ENCODE peak calls at places on chromosomes 3 and 15, in four cellular contexts. One of them, this sample, is unnamed.

GRCh38 chr3:56422316-56422715 is 46.0 kb downstream of the ERC2 start:
- DNase-seq in K562: no peak
- DNase-seq in GM12891: no peak
- DNase-seq in GM12878: no peak
- DNase-seq in this sample: no peak

GRCh38 chr15:78047631-78048409 is 29.7 kb downstream of the TBC1D2B start:
- DNase-seq in K562: no peak
- DNase-seq in GM12891: no peak
- DNase-seq in GM12878: no peak
- DNase-seq in this sample: peak; percentile 96

GRCh38 chr15:50390549-50391264 is 33.5 kb upstream of the USP8 start:
- DNase-seq in GM12891: no peak
- DNase-seq in K562: no peak
- DNase-seq in GM12878: peak; percentile 49
- DNase-seq in this sample: peak; percentile 35

GRCh38 chr15:25676070-25676469 is 187.1 kb downstream of the ATP10A start:
- DNase-seq in K562: no peak
- DNase-seq in GM12878: no peak
- DNase-seq in GM12891: no peak
- DNase-seq in this sample: no peak

GRCh38 chr3:65833761-65834505 is 204.8 kb downstream of the MAGI1 start:
- DNase-seq in K562: no peak
- DNase-seq in GM12891: no peak
- DNase-seq in GM12878: no peak
- DNase-seq in this sample: no peak

GRCh38 chr3:128508852-128509251 is 15.9 kb upstream of the GATA2 start:
- DNase-seq in GM12878: no peak
- DNase-seq in GM12891: no peak
- DNase-seq in K562: no peak
- DNase-seq in this sample: no peak

GRCh38 chr3:124886168-124887051 is 755 bp downstream of the ITGB5 start:
- DNase-seq in GM12891: peak; percentile 51
- DNase-seq in GM12878: no peak
- DNase-seq in K562: peak; percentile 46
- DNase-seq in this sample: no peak

GRCh38 chr15:33955945-33956344 is 12.4 kb upstream of the CHRM5 start:
- DNase-seq in K562: peak; percentile 30
- DNase-seq in GM12878: no peak
- DNase-seq in GM12891: no peak
- DNase-seq in this sample: no peak

GRCh38 chr15:100765458-100766224 is 114.0 kb upstream of the ALDH1A3 start:
- DNase-seq in GM12891: no peak
- DNase-seq in GM12878: no peak
- DNase-seq in K562: no peak
- DNase-seq in this sample: no peak

GRCh38 chr3:186640929-186641328 is 730 bp downstream of the FETUB start:
- DNase-seq in GM12878: no peak
- DNase-seq in GM12891: no peak
- DNase-seq in K562: no peak
- DNase-seq in this sample: no peak

GRCh38 chr3:173225351-173225750 is 84.3 kb upstream of the SPATA16 start:
- DNase-seq in GM12891: no peak
- DNase-seq in K562: no peak
- DNase-seq in GM12878: no peak
- DNase-seq in this sample: no peak

GRCh38 chr3:101611023-101611422 is 37.0 kb downstream of the PCNP start:
- DNase-seq in K562: peak; percentile 54
- DNase-seq in GM12878: peak; percentile 15
- DNase-seq in GM12891: no peak
- DNase-seq in this sample: no peak

GRCh38 chr15:52657338-52657737 is 21.9 kb downstream of the ATOSA start:
- DNase-seq in K562: no peak
- DNase-seq in GM12891: no peak
- DNase-seq in GM12878: no peak
- DNase-seq in this sample: no peak

GRCh38 chr3:74390121-74390870 is 224.2 kb downstream of the CNTN3 start:
- DNase-seq in GM12891: no peak
- DNase-seq in K562: no peak
- DNase-seq in GM12878: no peak
- DNase-seq in this sample: no peak

GRCh38 chr15:29048011-29048410 is 162.2 kb downstream of the APBA2 start:
- DNase-seq in GM12878: no peak
- DNase-seq in GM12891: no peak
- DNase-seq in K562: no peak
- DNase-seq in this sample: no peak

GRCh38 chr3:20657566-20657965 is 471.6 kb upstream of the SGO1 start:
- DNase-seq in GM12878: no peak
- DNase-seq in K562: no peak
- DNase-seq in GM12891: no peak
- DNase-seq in this sample: no peak

GRCh38 chr15:34514251-34514760 is 69.1 kb downstream of the GOLGA8B start:
- DNase-seq in K562: peak; percentile 66
- DNase-seq in GM12891: peak; percentile 47
- DNase-seq in GM12878: no peak
- DNase-seq in this sample: peak; percentile 5

GRCh38 chr3:156668073-156668763 is 6.2 kb upstream of the TIPARP start:
- DNase-seq in GM12878: no peak
- DNase-seq in K562: no peak
- DNase-seq in GM12891: no peak
- DNase-seq in this sample: no peak

GRCh38 chr3:159994182-159994581 is 5.5 kb downstream of the IL12A start:
- DNase-seq in GM12878: no peak
- DNase-seq in K562: no peak
- DNase-seq in GM12891: no peak
- DNase-seq in this sample: no peak

GRCh38 chr3:12875857-12876451 is 34.6 kb upstream of the RPL32 start:
- DNase-seq in GM12878: no peak
- DNase-seq in K562: peak; percentile 86
- DNase-seq in GM12891: no peak
- DNase-seq in this sample: no peak
- TF ChIP-seq SPI1 in GM12878: no peak
- TF ChIP-seq SPI1 in K562: no peak
- TF ChIP-seq SPI1 in GM12891: no peak
- TF ChIP-seq SPI1 in this sample: no peak

DNA sequence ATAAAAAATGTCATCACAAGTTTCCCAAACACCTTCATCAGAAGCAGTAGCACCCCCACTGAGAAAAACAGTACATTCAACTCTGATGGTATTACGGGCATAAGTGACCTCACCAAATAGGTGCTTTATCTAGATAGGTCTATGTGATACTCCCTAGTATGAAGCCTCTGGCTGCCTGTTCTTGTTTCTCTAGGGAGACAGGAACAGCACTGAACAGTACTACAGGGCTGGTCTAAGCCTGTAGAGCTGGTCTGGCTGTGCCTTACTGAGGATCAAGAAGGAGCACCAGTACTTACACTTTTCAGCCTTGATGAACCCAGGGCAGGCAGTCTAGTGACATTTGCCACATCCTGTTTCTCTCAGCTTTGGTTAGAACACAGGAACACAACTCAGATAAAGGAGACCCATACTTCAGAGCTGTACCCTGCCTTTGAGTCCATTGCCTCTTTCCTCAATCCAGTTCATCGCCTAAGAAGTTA is 35.9 kb downstream of the OXNAD1 start:
- DNase-seq in GM12891: no peak
- DNase-seq in GM12878: peak; percentile 48
- DNase-seq in K562: no peak
- DNase-seq in this sample: no peak
- TF ChIP-seq SPI1 in GM12891: peak; percentile 22
- TF ChIP-seq SPI1 in GM12878: peak; percentile 35
- TF ChIP-seq SPI1 in K562: no peak
- TF ChIP-seq SPI1 in this sample: no peak

DNA sequence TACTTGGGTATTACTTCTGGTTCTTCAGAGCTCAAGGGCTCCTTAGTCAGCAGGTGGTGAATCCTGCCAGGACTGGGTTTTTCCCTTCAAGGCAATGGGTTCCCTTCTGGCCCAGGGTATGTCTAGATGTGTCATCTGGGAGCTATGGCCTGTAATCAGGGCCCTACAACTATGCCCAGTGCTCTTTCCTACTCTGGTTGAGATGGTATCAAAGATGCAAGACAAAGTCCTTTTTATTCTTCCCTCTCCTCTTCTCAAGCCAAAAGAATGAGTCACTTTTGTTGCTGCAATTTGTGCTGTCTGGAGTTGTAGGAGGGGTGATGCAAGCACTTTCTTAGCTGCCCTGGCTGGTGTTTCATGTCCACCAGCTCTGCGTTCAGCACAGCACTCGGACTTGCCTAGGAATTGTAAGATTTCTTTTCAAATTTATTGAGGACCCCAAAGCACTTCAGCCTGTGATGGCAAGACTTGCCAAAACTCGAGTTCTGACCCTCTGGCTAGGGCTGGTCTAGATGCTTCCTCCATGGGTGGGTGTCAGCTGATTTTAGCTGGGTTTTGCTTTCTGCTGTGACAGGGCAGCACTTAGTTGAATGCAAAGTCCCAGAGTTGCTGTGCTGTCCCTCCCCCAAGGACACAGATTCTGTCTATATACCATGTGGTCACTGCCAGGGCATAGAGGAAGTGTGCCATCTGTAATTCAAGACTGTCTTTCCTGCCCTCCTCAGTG is 129.2 kb upstream of the CBLB start:
- DNase-seq in GM12878: no peak
- DNase-seq in GM12891: no peak
- DNase-seq in K562: no peak
- DNase-seq in this sample: peak; percentile 75
- TF ChIP-seq SPI1 in GM12878: no peak
- TF ChIP-seq SPI1 in GM12891: no peak
- TF ChIP-seq SPI1 in K562: no peak
- TF ChIP-seq SPI1 in this sample: peak; percentile 75

DNA sequence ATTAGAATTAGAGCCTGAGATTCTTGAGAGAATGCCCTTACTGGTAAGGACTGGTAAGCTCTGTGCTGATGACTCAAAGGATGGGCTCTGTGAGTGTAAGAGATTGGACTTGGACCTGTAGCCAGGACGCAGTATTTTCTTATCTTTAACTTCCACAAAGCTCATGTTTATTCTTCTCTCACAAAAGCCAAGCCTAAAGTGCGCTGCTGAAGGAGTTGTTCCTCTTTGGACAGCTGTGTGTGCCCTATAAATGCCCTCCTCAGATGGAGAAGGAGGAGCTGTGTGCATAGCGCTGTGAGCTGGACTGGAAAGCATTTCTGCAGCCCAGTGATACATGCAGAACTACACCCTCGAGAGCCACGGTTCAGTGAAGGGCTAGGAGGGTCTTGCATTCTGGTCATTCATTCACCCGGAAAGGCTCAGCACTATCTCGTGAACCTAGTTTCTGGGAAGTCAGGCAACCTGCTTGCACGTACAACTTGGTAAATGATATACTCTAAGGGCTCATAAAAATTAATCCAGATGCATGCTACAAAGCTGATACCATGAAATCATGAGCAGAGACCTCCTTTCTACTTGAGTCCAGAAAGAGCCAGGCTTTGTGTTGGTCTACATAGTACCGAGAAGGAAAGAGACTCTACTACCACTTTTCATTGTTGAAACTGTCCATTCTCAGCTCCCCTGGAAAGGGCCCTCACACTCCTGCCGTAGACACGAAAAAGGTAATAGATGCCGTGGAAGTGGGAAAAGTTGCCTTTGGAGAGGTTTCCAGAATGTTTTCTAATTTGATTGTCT is 103.0 kb upstream of the TBL1XR1 start:
- DNase-seq in GM12891: no peak
- DNase-seq in GM12878: peak; percentile 40
- DNase-seq in K562: peak; percentile 65
- DNase-seq in this sample: peak; percentile 72
- TF ChIP-seq SPI1 in GM12891: no peak
- TF ChIP-seq SPI1 in GM12878: no peak
- TF ChIP-seq SPI1 in K562: no peak
- TF ChIP-seq SPI1 in this sample: no peak

DNA sequence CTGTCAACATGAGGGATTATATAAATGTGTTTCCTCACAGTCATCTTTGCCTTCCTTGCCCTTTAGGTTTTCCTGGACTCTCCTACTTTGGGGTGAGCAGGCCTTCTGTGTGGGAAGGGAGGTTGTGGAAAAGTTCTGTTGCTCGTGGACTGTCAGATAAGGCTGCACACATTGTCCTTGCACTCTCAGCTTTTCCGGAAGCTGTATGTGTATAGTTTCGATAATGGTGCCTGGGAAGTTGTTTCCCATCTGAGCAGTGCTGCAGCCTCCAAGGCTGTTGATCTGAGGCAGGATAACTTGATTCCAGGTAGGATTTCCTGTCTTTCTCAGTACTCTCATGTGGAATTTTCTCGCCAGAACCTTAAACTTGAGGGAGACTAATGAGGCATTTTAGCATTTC is 297.8 kb upstream of the AZI2 start:
- DNase-seq in K562: no peak
- DNase-seq in GM12878: no peak
- DNase-seq in GM12891: no peak
- DNase-seq in this sample: no peak
- TF ChIP-seq SPI1 in K562: no peak
- TF ChIP-seq SPI1 in GM12878: no peak
- TF ChIP-seq SPI1 in GM12891: no peak
- TF ChIP-seq SPI1 in this sample: no peak

DNA sequence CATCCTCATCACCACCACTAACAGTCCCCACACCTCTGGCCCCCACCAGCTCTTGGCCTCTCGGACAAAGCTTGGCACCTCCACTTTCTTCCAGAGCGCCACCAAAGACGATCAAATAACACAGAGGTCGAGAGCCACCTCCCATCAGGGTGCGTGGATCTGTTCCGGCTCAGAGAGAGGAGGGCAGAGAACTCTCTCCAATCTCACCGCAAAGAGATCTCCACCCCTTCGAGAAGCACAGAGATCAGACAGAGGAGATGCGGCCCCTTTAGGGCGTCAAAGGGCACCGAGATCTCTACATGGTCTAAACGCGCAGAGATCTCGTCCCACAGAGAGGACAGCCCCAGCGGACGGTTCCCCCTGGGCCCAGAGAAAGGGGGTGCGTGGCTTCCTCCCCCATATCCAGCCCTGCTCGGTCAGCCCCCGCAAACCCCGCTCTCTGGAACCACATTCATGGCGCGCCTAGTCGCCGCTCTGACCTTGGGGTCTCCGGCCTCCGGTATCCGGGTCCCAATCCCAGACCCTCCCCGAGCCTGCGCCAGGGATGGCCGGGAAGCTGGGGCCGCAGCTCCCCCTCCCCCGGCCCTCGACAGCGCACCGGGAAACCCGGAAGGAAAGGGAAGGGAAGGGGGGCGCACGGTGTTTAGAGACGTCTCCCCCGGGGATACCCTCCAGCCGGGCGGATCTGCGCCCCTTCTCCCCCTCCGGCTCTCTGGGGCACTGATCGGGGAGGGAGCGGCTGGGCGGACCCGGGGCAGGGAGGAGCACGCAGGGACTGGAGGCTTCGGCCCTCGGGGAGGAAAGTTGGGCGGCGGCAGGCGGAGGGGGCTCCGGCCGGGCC is 608 bp downstream of the SCN5A start:
- DNase-seq in K562: peak; percentile 4
- DNase-seq in GM12891: no peak
- DNase-seq in GM12878: no peak
- DNase-seq in this sample: no peak
- TF ChIP-seq SPI1 in K562: no peak
- TF ChIP-seq SPI1 in GM12891: no peak
- TF ChIP-seq SPI1 in GM12878: no peak
- TF ChIP-seq SPI1 in this sample: no peak

DNA sequence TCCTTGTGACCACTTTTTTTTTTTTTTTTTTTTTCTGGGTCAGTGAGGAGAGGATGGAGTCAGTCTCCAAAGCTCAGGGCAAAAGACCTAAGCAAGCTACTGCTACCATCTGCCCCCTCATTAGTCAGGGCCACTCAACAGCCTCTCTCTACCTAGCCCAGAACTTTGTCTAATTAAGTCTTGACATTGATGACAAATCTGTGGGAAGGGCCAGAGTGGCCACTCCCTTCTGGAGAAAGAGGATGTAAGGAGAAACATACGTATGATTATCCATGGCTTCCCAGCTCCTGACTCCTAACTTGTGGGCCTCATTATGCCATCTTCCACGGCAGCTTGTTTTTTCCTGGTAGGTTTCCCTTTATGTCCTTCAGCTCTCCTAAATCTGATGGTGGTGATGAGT is 37.9 kb downstream of the NR1I2 start:
- DNase-seq in K562: no peak
- DNase-seq in GM12878: no peak
- DNase-seq in GM12891: no peak
- DNase-seq in this sample: no peak
- TF ChIP-seq SPI1 in K562: no peak
- TF ChIP-seq SPI1 in GM12878: no peak
- TF ChIP-seq SPI1 in GM12891: no peak
- TF ChIP-seq SPI1 in this sample: no peak